ENCODE peak calls at places on chromosomes 16 and 17, in ten cellular contexts. One of them, this sample, is unnamed.

GRCh38 chr16:86398622-86399021 is 111.7 kb upstream of the FOXF1 start:
- DNase-seq in GM12865: no peak
- DNase-seq in fibroblast of mammary gland: peak; percentile 58
- DNase-seq in GM23338: no peak
- DNase-seq in uterus: no peak
- DNase-seq in mucosa of descending colon: no peak
- DNase-seq in heart right ventricle: no peak
- DNase-seq in bronchial epithelial cell: no peak
- DNase-seq in GM23248: peak; percentile 35
- DNase-seq in naive thymus-derived CD4-positive, alpha-beta T cell: no peak
- DNase-seq in this sample: no peak

GRCh38 chr16:55502801-55503366 is 6.0 kb upstream of the LPCAT2 start:
- DNase-seq in uterus: peak; percentile 97
- DNase-seq in GM23248: peak; percentile 40
- DNase-seq in GM23338: peak; percentile 49
- DNase-seq in fibroblast of mammary gland: peak; percentile 94
- DNase-seq in bronchial epithelial cell: no peak
- DNase-seq in naive thymus-derived CD4-positive, alpha-beta T cell: no peak
- DNase-seq in mucosa of descending colon: peak; percentile 97
- DNase-seq in heart right ventricle: peak; percentile 88
- DNase-seq in GM12865: no peak
- DNase-seq in this sample: no peak

GRCh38 chr17:9386401-9386800 is 189.2 kb downstream of the STX8 start:
- DNase-seq in GM12865: no peak
- DNase-seq in uterus: no peak
- DNase-seq in mucosa of descending colon: no peak
- DNase-seq in naive thymus-derived CD4-positive, alpha-beta T cell: no peak
- DNase-seq in bronchial epithelial cell: peak; percentile 72
- DNase-seq in heart right ventricle: no peak
- DNase-seq in GM23248: no peak
- DNase-seq in fibroblast of mammary gland: no peak
- DNase-seq in GM23338: no peak
- DNase-seq in this sample: no peak

GRCh38 chr17:12046786-12047185 is 26.1 kb downstream of the MAP2K4 start:
- DNase-seq in GM23248: no peak
- DNase-seq in mucosa of descending colon: no peak
- DNase-seq in heart right ventricle: no peak
- DNase-seq in GM12865: no peak
- DNase-seq in uterus: no peak
- DNase-seq in GM23338: peak; percentile 82
- DNase-seq in bronchial epithelial cell: no peak
- DNase-seq in naive thymus-derived CD4-positive, alpha-beta T cell: no peak
- DNase-seq in fibroblast of mammary gland: no peak
- DNase-seq in this sample: no peak

GRCh38 chr16:797120-797420 is 3.5 kb downstream of the GNG13 start:
- DNase-seq in bronchial epithelial cell: no peak
- DNase-seq in fibroblast of mammary gland: no peak
- DNase-seq in GM12865: peak; percentile 51
- DNase-seq in naive thymus-derived CD4-positive, alpha-beta T cell: no peak
- DNase-seq in GM23248: no peak
- DNase-seq in heart right ventricle: no peak
- DNase-seq in GM23338: peak; percentile 65
- DNase-seq in mucosa of descending colon: no peak
- DNase-seq in uterus: no peak
- DNase-seq in this sample: no peak

GRCh38 chr17:5281814-5282638 is at the start of gene RABEP1:
- DNase-seq in GM23248: peak; percentile 93
- DNase-seq in fibroblast of mammary gland: peak; percentile 82
- DNase-seq in GM23338: peak; percentile 93
- DNase-seq in uterus: peak; percentile 88
- DNase-seq in mucosa of descending colon: peak; percentile 89
- DNase-seq in bronchial epithelial cell: peak; percentile 29
- DNase-seq in heart right ventricle: peak; percentile 96
- DNase-seq in GM12865: peak; percentile 97
- DNase-seq in naive thymus-derived CD4-positive, alpha-beta T cell: peak; percentile 89
- DNase-seq in this sample: peak; percentile 94

GRCh38 chr17:22221344-22221743 is 529.0 kb downstream of the KCNJ18 start:
- DNase-seq in fibroblast of mammary gland: no peak
- DNase-seq in GM23248: no peak
- DNase-seq in GM23338: no peak
- DNase-seq in GM12865: no peak
- DNase-seq in heart right ventricle: no peak
- DNase-seq in mucosa of descending colon: no peak
- DNase-seq in bronchial epithelial cell: no peak
- DNase-seq in uterus: no peak
- DNase-seq in naive thymus-derived CD4-positive, alpha-beta T cell: no peak
- DNase-seq in this sample: no peak

GRCh38 chr16:75042423-75043174 is 43.8 kb downstream of the ZNRF1 start:
- DNase-seq in fibroblast of mammary gland: no peak
- DNase-seq in heart right ventricle: no peak
- DNase-seq in bronchial epithelial cell: no peak
- DNase-seq in mucosa of descending colon: no peak
- DNase-seq in uterus: no peak
- DNase-seq in GM23248: no peak
- DNase-seq in GM12865: no peak
- DNase-seq in GM23338: no peak
- DNase-seq in naive thymus-derived CD4-positive, alpha-beta T cell: no peak
- DNase-seq in this sample: no peak

GRCh38 chr16:353404-354285 is 1.1 kb upstream of the AXIN1 start:
- DNase-seq in naive thymus-derived CD4-positive, alpha-beta T cell: peak; percentile 28
- DNase-seq in GM12865: no peak
- DNase-seq in GM23248: peak; percentile 33
- DNase-seq in bronchial epithelial cell: peak; percentile 13
- DNase-seq in fibroblast of mammary gland: no peak
- DNase-seq in GM23338: no peak
- DNase-seq in mucosa of descending colon: peak; percentile 40
- DNase-seq in uterus: peak; percentile 40
- DNase-seq in heart right ventricle: peak; percentile 28
- DNase-seq in this sample: no peak

GRCh38 chr17:17385502-17385901 is 82.3 kb downstream of the NT5M start:
- DNase-seq in naive thymus-derived CD4-positive, alpha-beta T cell: no peak
- DNase-seq in GM23248: no peak
- DNase-seq in GM12865: no peak
- DNase-seq in fibroblast of mammary gland: no peak
- DNase-seq in heart right ventricle: peak; percentile 43
- DNase-seq in GM23338: no peak
- DNase-seq in mucosa of descending colon: no peak
- DNase-seq in bronchial epithelial cell: no peak
- DNase-seq in uterus: no peak
- DNase-seq in this sample: no peak

GRCh38 chr16:68526143-68526781 is 12.8 kb upstream of the ZFP90 start:
- DNase-seq in GM12865: no peak
- DNase-seq in uterus: no peak
- DNase-seq in heart right ventricle: no peak
- DNase-seq in GM23248: no peak
- DNase-seq in mucosa of descending colon: no peak
- DNase-seq in GM23338: no peak
- DNase-seq in naive thymus-derived CD4-positive, alpha-beta T cell: no peak
- DNase-seq in bronchial epithelial cell: no peak
- DNase-seq in fibroblast of mammary gland: no peak
- DNase-seq in this sample: no peak

GRCh38 chr16:68529608-68529930 is 9.5 kb upstream of the ZFP90 start:
- DNase-seq in uterus: no peak
- DNase-seq in mucosa of descending colon: no peak
- DNase-seq in GM23338: no peak
- DNase-seq in fibroblast of mammary gland: no peak
- DNase-seq in GM12865: no peak
- DNase-seq in heart right ventricle: no peak
- DNase-seq in GM23248: no peak
- DNase-seq in naive thymus-derived CD4-positive, alpha-beta T cell: no peak
- DNase-seq in bronchial epithelial cell: no peak
- DNase-seq in this sample: no peak

GRCh38 chr16:68526782-68527145 is 12.3 kb upstream of the ZFP90 start:
- DNase-seq in mucosa of descending colon: no peak
- DNase-seq in naive thymus-derived CD4-positive, alpha-beta T cell: no peak
- DNase-seq in heart right ventricle: no peak
- DNase-seq in fibroblast of mammary gland: no peak
- DNase-seq in GM12865: no peak
- DNase-seq in GM23338: no peak
- DNase-seq in bronchial epithelial cell: no peak
- DNase-seq in GM23248: no peak
- DNase-seq in uterus: no peak
- DNase-seq in this sample: no peak

GRCh38 chr16:68529931-68530667 is 9.0 kb upstream of the ZFP90 start:
- DNase-seq in GM12865: peak; percentile 95
- DNase-seq in bronchial epithelial cell: peak; percentile 64
- DNase-seq in naive thymus-derived CD4-positive, alpha-beta T cell: peak; percentile 89
- DNase-seq in uterus: peak; percentile 89
- DNase-seq in heart right ventricle: peak; percentile 89
- DNase-seq in fibroblast of mammary gland: peak; percentile 81
- DNase-seq in mucosa of descending colon: peak; percentile 93
- DNase-seq in GM23248: peak; percentile 93
- DNase-seq in GM23338: peak; percentile 97
- DNase-seq in this sample: peak; percentile 79

DNA sequence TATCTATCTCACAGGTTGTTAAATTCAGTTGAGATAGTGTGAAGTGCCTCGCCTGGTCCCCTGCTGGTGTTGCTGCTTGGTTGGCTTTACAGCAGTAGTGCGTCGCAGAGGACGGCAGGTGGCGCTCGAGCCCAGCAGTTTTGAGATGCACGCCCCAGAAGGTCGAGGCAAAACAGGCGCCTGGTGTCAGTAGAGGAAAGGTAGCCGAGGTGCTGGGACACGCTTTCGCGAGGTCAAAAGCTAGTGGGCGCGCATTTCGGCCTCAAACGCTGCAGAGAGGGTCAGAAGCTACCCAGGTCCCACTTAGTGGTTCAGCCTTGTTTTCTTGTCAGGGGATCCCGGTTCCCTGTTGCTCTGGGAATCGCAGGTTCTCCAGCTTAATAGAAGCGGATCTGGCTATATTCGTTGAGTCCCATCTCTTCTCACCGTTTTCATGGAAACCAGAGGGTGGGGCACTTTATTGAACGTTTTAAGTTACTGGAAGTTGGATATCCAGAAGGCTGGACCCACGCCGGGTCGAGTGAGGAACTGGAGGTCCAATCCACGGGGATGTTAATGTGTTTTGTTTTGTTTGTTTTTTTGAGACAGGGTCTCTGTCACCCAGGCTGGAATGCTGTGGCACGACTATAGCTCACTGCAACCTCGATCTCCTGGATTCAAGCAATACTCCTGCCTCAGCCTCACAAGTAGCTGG is 10.3 kb upstream of the ZFP90 start:
- DNase-seq in GM12865: peak; percentile 93
- DNase-seq in fibroblast of mammary gland: peak; percentile 73
- DNase-seq in uterus: peak; percentile 86
- DNase-seq in bronchial epithelial cell: peak; percentile 68
- DNase-seq in GM23248: peak; percentile 86
- DNase-seq in GM23338: peak; percentile 93
- DNase-seq in naive thymus-derived CD4-positive, alpha-beta T cell: peak; percentile 80
- DNase-seq in mucosa of descending colon: peak; percentile 90
- DNase-seq in heart right ventricle: peak; percentile 86
- DNase-seq in this sample: peak; percentile 82
- H3K4me3 ChIP-seq in GM12865: no peak overlapping the region
- H3K4me3 ChIP-seq in fibroblast of mammary gland: peak overlapping the region; percentile 27
- H3K4me3 ChIP-seq in uterus: peak overlapping the region; percentile 21
- H3K4me3 ChIP-seq in bronchial epithelial cell: peak overlapping the region; percentile 8
- H3K4me3 ChIP-seq in GM23248: peak overlapping the region; percentile 56
- H3K4me3 ChIP-seq in GM23338: peak overlapping the region; percentile 70
- H3K4me3 ChIP-seq in naive thymus-derived CD4-positive, alpha-beta T cell: no peak overlapping the region
- H3K4me3 ChIP-seq in mucosa of descending colon: no peak overlapping the region
- H3K4me3 ChIP-seq in heart right ventricle: peak overlapping the region; percentile 42
- H3K4me3 ChIP-seq in this sample: no peak overlapping the region

GRCh38 chr17:81218459-81218858 is 4.3 kb downstream of the CEP131 start:
- DNase-seq in fibroblast of mammary gland: no peak
- DNase-seq in uterus: no peak
- DNase-seq in mucosa of descending colon: no peak
- DNase-seq in heart right ventricle: no peak
- DNase-seq in naive thymus-derived CD4-positive, alpha-beta T cell: no peak
- DNase-seq in GM23338: no peak
- DNase-seq in bronchial epithelial cell: no peak
- DNase-seq in GM23248: no peak
- DNase-seq in GM12865: no peak
- DNase-seq in this sample: no peak
- H3K4me3 ChIP-seq in fibroblast of mammary gland: no peak overlapping the region
- H3K4me3 ChIP-seq in uterus: no peak overlapping the region
- H3K4me3 ChIP-seq in mucosa of descending colon: no peak overlapping the region
- H3K4me3 ChIP-seq in heart right ventricle: no peak overlapping the region
- H3K4me3 ChIP-seq in naive thymus-derived CD4-positive, alpha-beta T cell: no peak overlapping the region
- H3K4me3 ChIP-seq in GM23338: no peak overlapping the region
- H3K4me3 ChIP-seq in bronchial epithelial cell: no peak overlapping the region
- H3K4me3 ChIP-seq in GM23248: no peak overlapping the region
- H3K4me3 ChIP-seq in GM12865: no peak overlapping the region
- H3K4me3 ChIP-seq in this sample: no peak overlapping the region

GRCh38 chr17:1484586-1485310 is 7.7 kb downstream of the MYO1C start:
- DNase-seq in GM23248: peak; percentile 65
- DNase-seq in fibroblast of mammary gland: no peak
- DNase-seq in GM12865: peak; percentile 86
- DNase-seq in naive thymus-derived CD4-positive, alpha-beta T cell: peak; percentile 81
- DNase-seq in heart right ventricle: peak; percentile 64
- DNase-seq in mucosa of descending colon: peak; percentile 78
- DNase-seq in bronchial epithelial cell: peak; percentile 42
- DNase-seq in GM23338: peak; percentile 81
- DNase-seq in uterus: peak; percentile 71
- DNase-seq in this sample: peak; percentile 54
- H3K4me3 ChIP-seq in GM23248: peak overlapping the region; percentile 84
- H3K4me3 ChIP-seq in fibroblast of mammary gland: peak overlapping the region; percentile 62
- H3K4me3 ChIP-seq in GM12865: peak overlapping the region; percentile 76
- H3K4me3 ChIP-seq in naive thymus-derived CD4-positive, alpha-beta T cell: peak overlapping the region; percentile 54
- H3K4me3 ChIP-seq in heart right ventricle: peak overlapping the region; percentile 78
- H3K4me3 ChIP-seq in mucosa of descending colon: peak overlapping the region; percentile 84
- H3K4me3 ChIP-seq in bronchial epithelial cell: peak overlapping the region; percentile 65
- H3K4me3 ChIP-seq in GM23338: peak overlapping the region; percentile 63
- H3K4me3 ChIP-seq in uterus: peak overlapping the region; percentile 75
- H3K4me3 ChIP-seq in this sample: peak overlapping the region; percentile 62

GRCh38 chr17:7043544-7044268 is at the start of gene SLC16A11:
- DNase-seq in GM23248: peak; percentile 62
- DNase-seq in uterus: peak; percentile 40
- DNase-seq in bronchial epithelial cell: no peak
- DNase-seq in GM12865: no peak
- DNase-seq in fibroblast of mammary gland: no peak
- DNase-seq in mucosa of descending colon: peak; percentile 43
- DNase-seq in GM23338: peak; percentile 49
- DNase-seq in heart right ventricle: peak; percentile 59
- DNase-seq in naive thymus-derived CD4-positive, alpha-beta T cell: peak; percentile 49
- DNase-seq in this sample: no peak

GRCh38 chr17:7045492-7046126 is 1.7 kb upstream of the SLC16A11 start:
- DNase-seq in uterus: no peak
- DNase-seq in GM23338: peak; percentile 76
- DNase-seq in heart right ventricle: no peak
- DNase-seq in naive thymus-derived CD4-positive, alpha-beta T cell: peak; percentile 68
- DNase-seq in GM23248: peak; percentile 81
- DNase-seq in mucosa of descending colon: peak; percentile 79
- DNase-seq in bronchial epithelial cell: peak; percentile 84
- DNase-seq in fibroblast of mammary gland: peak; percentile 84
- DNase-seq in GM12865: peak; percentile 82
- DNase-seq in this sample: no peak

GRCh38 chr17:7042507-7043194 is 1.2 kb downstream of the SLC16A11 start:
- DNase-seq in fibroblast of mammary gland: no peak
- DNase-seq in heart right ventricle: peak; percentile 22
- DNase-seq in bronchial epithelial cell: no peak
- DNase-seq in mucosa of descending colon: no peak
- DNase-seq in naive thymus-derived CD4-positive, alpha-beta T cell: peak; percentile 61
- DNase-seq in GM23248: no peak
- DNase-seq in uterus: no peak
- DNase-seq in GM23338: peak; percentile 70
- DNase-seq in GM12865: no peak
- DNase-seq in this sample: no peak

GRCh38 chr17:7041607-7042506 is 2.0 kb downstream of the SLC16A11 start:
- DNase-seq in mucosa of descending colon: no peak
- DNase-seq in uterus: no peak
- DNase-seq in GM12865: no peak
- DNase-seq in naive thymus-derived CD4-positive, alpha-beta T cell: peak; percentile 43
- DNase-seq in GM23248: no peak
- DNase-seq in fibroblast of mammary gland: no peak
- DNase-seq in bronchial epithelial cell: no peak
- DNase-seq in heart right ventricle: no peak
- DNase-seq in GM23338: peak; percentile 64
- DNase-seq in this sample: no peak

GRCh38 chr17:7043195-7043543 is 723 bp downstream of the SLC16A11 start:
- DNase-seq in GM23338: no peak
- DNase-seq in fibroblast of mammary gland: no peak
- DNase-seq in mucosa of descending colon: no peak
- DNase-seq in heart right ventricle: no peak
- DNase-seq in uterus: no peak
- DNase-seq in naive thymus-derived CD4-positive, alpha-beta T cell: peak; percentile 21
- DNase-seq in bronchial epithelial cell: no peak
- DNase-seq in GM12865: no peak
- DNase-seq in GM23248: no peak
- DNase-seq in this sample: no peak
- H3K4me3 ChIP-seq in GM23338: peak overlapping the region; percentile 79
- H3K4me3 ChIP-seq in fibroblast of mammary gland: peak overlapping the region; percentile 26
- H3K4me3 ChIP-seq in mucosa of descending colon: no peak overlapping the region
- H3K4me3 ChIP-seq in heart right ventricle: peak overlapping the region; percentile 60
- H3K4me3 ChIP-seq in uterus: peak overlapping the region; percentile 22
- H3K4me3 ChIP-seq in naive thymus-derived CD4-positive, alpha-beta T cell: peak overlapping the region; percentile 68
- H3K4me3 ChIP-seq in bronchial epithelial cell: peak overlapping the region; percentile 31
- H3K4me3 ChIP-seq in GM12865: no peak overlapping the region
- H3K4me3 ChIP-seq in GM23248: peak overlapping the region; percentile 63
- H3K4me3 ChIP-seq in this sample: peak overlapping the region; percentile 48